ENCODE peak calls at places on chromosomes 7 and 10, in four cellular contexts. F is globus pallidus, Y is GM20000, M is GM12891. C is an unnamed sample.

GRCh38 chr10:79385392-79385795 is 38.1 kb downstream of the PPIF start:
- DNase-seq in Y (peak; percentile 2), M (no peak), F (no peak), C (no peak)

GRCh38 chr7:2979276-2979675 is 64.4 kb downstream of the CARD11 start:
- DNase-seq in Y (peak; percentile 51), M (no peak), F (no peak), C (no peak)

GRCh38 chr10:95964786-95965185 is 57.0 kb downstream of the CC2D2B start:
- DNase-seq in F (no peak), M (no peak), Y (no peak), C (no peak)

GRCh38 chr7:114819629-114820362 is 102.1 kb upstream of the MDFIC start:
- DNase-seq in Y (no peak), M (no peak), F (no peak), C (no peak)

GRCh38 chr10:78520737-78521430 is 487.2 kb downstream of the RPS24 start:
- DNase-seq in Y (no peak), M (no peak), F (no peak), C (peak; percentile 45)

GRCh38 chr7:66697451-66698438 is 42.8 kb upstream of the RABGEF1 start:
- DNase-seq in M (no peak), F (peak; percentile 74), Y (no peak), C (no peak)

GRCh38 chr10:4765428-4765827 is 60.6 kb upstream of the AKR1E2 start:
- DNase-seq in F (no peak), Y (no peak), M (no peak), C (no peak)

GRCh38 chr10:109911903-109912302 is 11.4 kb downstream of the XPNPEP1 start:
- DNase-seq in F (no peak), M (no peak), Y (no peak), C (no peak)

GRCh38 chr10:88401671-88402347 is 181.3 kb downstream of the RNLS start:
- DNase-seq in M (no peak), Y (no peak), F (no peak), C (no peak)

GRCh38 chr10:114087255-114087654 is 43.6 kb downstream of the ADRB1 start:
- DNase-seq in M (no peak), Y (no peak), F (no peak), C (no peak)